ENCODE peak calls at places on chromosomes 7 and 10, in four cellular contexts. G is Peyer's patch, R is heart left ventricle, L is pancreas. H is an unnamed sample.

GRCh38 chr10:6593140-6593740 is 13.2 kb upstream of the PRKCQ start:
- DNase-seq in G (no peak), R (no peak), L (no peak), H (no peak)

GRCh38 chr10:118101501-118101900 is 54.8 kb upstream of the RAB11FIP2 start:
- DNase-seq in G (no peak), R (no peak), L (no peak), H (no peak)

GRCh38 chr10:114541081-114541833 is 116.8 kb downstream of the ABLIM1 start:
- DNase-seq in G (no peak), R (peak), L (no peak), H (peak)

GRCh38 chr7:29243777-29244655 is 49.4 kb downstream of the CHN2 start:
- DNase-seq in G (no peak), R (no peak), L (no peak), H (no peak)

GRCh38 chr10:128064615-128065580 is 61.3 kb downstream of the MKI67 start:
- DNase-seq in G (peak), R (peak), L (no peak), H (peak)

GRCh38 chr10:129107525-129107924 is 359.5 kb upstream of the MGMT start:
- DNase-seq in G (no peak), R (no peak), L (no peak), H (no peak)

GRCh38 chr10:122658356-122659049 is 41.1 kb downstream of the C10orf120 start:
- DNase-seq in G (peak), R (no peak), L (no peak), H (no peak)

GRCh38 chr10:86968271-86968993 is at the start of gene ADIRF:
- DNase-seq in G (peak), R (peak), L (peak), H (peak)

GRCh38 chr7:71472962-71473361 is 341.0 kb downstream of the GALNT17 start:
- DNase-seq in G (no peak), R (no peak), L (no peak), H (no peak)

GRCh38 chr10:52729259-52730104 is 43.1 kb downstream of the MBL2 start:
- DNase-seq in G (no peak), R (no peak), L (no peak), H (no peak)

GRCh38 chr7:81457858-81458522 is 311.9 kb downstream of the HGF start:
- DNase-seq in G (no peak), R (no peak), L (no peak), H (no peak)

GRCh38 chr7:6226194-6226799 is 46.1 kb downstream of the CYTH3 start:
- DNase-seq in G (no peak), R (no peak), L (no peak), H (no peak)

GRCh38 chr10:122701652-122702051 is 2.0 kb upstream of the C10orf120 start:
- DNase-seq in G (no peak), R (no peak), L (no peak), H (no peak)

GRCh38 chr10:94500063-94500462 is 45.5 kb upstream of the HELLS start:
- DNase-seq in G (no peak), R (no peak), L (no peak), H (no peak)
- TF ChIP-seq CTCF in G (no peak), R (no peak), L (no peak), H (peak)

GRCh38 chr10:133377818-133378250 is 1.2 kb upstream of the PAOX start:
- DNase-seq in G (no peak), R (no peak), L (no peak), H (no peak)

GRCh38 chr10:133379152-133379800 is at the start of gene PAOX:
- DNase-seq in G (peak), R (peak), L (peak), H (peak)

GRCh38 chr10:133381041-133381440 is 2.0 kb downstream of the PAOX start:
- DNase-seq in G (peak), R (no peak), L (no peak), H (no peak)

GRCh38 chr10:133378251-133379096 is 588 bp upstream of the PAOX start:
- DNase-seq in G (peak), R (peak), L (no peak), H (peak)

DNA sequence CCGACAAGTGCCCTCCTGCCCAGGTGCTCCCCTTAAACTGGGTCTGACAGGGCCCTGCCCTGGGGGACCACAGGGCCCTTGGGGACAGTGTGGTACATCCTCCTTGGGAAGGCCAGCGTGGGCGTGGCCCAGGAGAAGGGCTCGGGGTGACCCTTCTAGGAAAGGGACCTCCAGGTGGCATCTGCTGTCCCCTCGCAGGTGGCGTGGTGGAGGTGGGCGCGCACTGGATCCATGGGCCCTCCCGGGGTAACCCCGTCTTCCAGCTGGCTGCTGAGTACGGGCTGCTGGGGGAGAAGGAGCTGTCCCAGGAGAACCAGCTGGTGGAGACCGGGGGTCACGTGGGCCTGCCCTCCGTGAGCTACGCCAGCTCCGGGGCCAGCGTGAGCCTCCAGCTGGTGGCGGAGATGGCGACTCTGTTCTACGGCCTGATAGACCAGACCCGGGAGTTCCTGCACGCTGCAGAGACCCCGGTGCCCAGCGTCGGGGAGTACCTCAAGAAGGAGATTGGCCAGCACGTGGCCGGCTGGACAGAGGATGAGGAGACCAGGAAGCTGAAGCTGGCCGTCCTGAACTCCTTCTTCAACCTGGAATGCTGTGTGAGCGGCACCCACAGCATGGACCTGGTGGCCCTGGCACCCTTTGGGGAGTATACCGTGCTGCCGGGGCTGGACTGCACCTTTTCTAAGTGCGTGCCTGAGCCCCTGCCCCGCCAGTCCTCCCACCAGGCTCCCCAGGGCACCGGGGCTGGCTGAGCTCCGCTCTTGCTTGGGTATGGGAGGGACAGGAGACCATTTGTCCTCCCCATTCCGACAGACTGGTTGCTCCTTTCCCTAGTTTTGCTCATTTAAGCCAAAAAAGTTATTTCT is 972 bp downstream of the PAOX start:
- DNase-seq in G (no peak), R (no peak), L (no peak), H (no peak)
- H3K27ac ChIP-seq in G (peak), R (no peak), L (peak), H (peak)

GRCh38 chr10:69862882-69863530 is 61.3 kb downstream of the COL13A1 start:
- DNase-seq in G (no peak), R (no peak), L (no peak), H (no peak)

GRCh38 chr10:69864321-69864720 is 62.6 kb downstream of the COL13A1 start:
- DNase-seq in G (no peak), R (no peak), L (no peak), H (no peak)

GRCh38 chr10:69863580-69863979 is 61.9 kb downstream of the COL13A1 start:
- DNase-seq in G (no peak), R (no peak), L (no peak), H (no peak)

GRCh38 chr10:69860290-69860689 is 58.6 kb downstream of the COL13A1 start:
- DNase-seq in G (no peak), R (no peak), L (no peak), H (no peak)

GRCh38 chr10:69861251-69862240 is 59.8 kb downstream of the COL13A1 start:
- DNase-seq in G (no peak), R (no peak), L (no peak), H (no peak)
- TF ChIP-seq CTCF in G (no peak), R (no peak), L (peak), H (peak)

GRCh38 chr7:129315916-129316315 is 91.1 kb downstream of the AHCYL2 start:
- DNase-seq in G (no peak), R (peak), L (no peak), H (peak)
- H3K27ac ChIP-seq in G (no peak), R (peak), L (peak), H (peak)

DNA sequence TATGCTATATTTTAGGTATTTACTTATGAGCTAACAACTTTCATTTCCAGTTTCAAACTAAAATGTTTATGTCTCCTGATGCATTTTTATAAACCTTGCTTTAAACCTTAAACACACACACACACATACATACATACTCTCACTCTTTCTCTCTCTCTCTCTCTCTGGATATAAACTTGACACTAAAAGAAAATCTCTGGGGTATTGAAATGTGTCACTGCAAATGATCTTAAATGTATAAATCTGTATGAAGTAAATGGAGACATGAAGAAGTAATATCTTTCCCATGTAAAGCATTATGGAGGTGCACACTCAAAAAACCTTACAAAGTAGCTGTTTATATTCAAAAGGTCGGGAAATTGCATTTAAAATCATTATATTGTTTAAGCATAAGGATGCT is 37.0 kb downstream of the RELN start:
- DNase-seq in G (no peak), R (no peak), L (no peak), H (no peak)
- TF ChIP-seq CTCF in G (no peak), R (no peak), L (no peak), H (no peak)

GRCh38 chr10:3995302-3996210 is 210.5 kb upstream of the KLF6 start:
- DNase-seq in G (no peak), R (no peak), L (no peak), H (no peak)
- H3K27ac ChIP-seq in G (no peak), R (no peak), L (no peak), H (no peak)

H was measured in heart right ventricle.